ENCODE peak calls at places on chromosome 11, in five cellular contexts. E, C, P, D and V are unnamed samples.

GRCh38 chr11:5966958-5967357 is 1.3 kb downstream of the OR56A5 start:
- DNase-seq in E (no peak), C (no peak), P (no peak), D (no peak), V (no peak)

GRCh38 chr11:69497221-69497787 is 15.8 kb downstream of the LINC01488 start:
- DNase-seq in E (peak; percentile 82), C (peak; percentile 86), P (no peak), D (no peak), V (peak; percentile 56)

GRCh38 chr11:129323896-129324522 is 51.6 kb upstream of the BARX2 start:
- DNase-seq in E (peak; percentile 65), C (peak; percentile 56), P (no peak), D (no peak), V (no peak)

GRCh38 chr11:111912535-111912934 is at the start of gene HSPB2:
- DNase-seq in E (no peak), C (no peak), P (no peak), D (no peak), V (no peak)

GRCh38 chr11:64675417-64676252 is 47.4 kb downstream of the NRXN2 start:
- DNase-seq in E (no peak), C (peak; percentile 50), P (no peak), D (peak; percentile 33), V (no peak)

GRCh38 chr11:68932933-68933577 is 29.4 kb downstream of the IGHMBP2 start:
- DNase-seq in E (no peak), C (no peak), P (no peak), D (no peak), V (no peak)

GRCh38 chr11:94450061-94450460 is 43.6 kb downstream of the MRE11 start:
- DNase-seq in E (no peak), C (no peak), P (no peak), D (no peak), V (no peak)

GRCh38 chr11:10856689-10857603 is 907 bp downstream of the ZBED5 start:
- DNase-seq in E (no peak), C (peak; percentile 45), P (peak; percentile 39), D (no peak), V (no peak)

GRCh38 chr11:36249271-36249670 is 40.0 kb downstream of the COMMD9 start:
- DNase-seq in E (no peak), C (no peak), P (no peak), D (no peak), V (no peak)

GRCh38 chr11:120457996-120458395 is 53.6 kb upstream of the GRIK4 start:
- DNase-seq in E (no peak), C (no peak), P (no peak), D (no peak), V (no peak)

GRCh38 chr11:62035293-62035692 is 67.9 kb upstream of the FTH1 start:
- DNase-seq in E (no peak), C (no peak), P (no peak), D (no peak), V (no peak)

GRCh38 chr11:47234669-47235075 is 13.9 kb downstream of the ACP2 start:
- DNase-seq in E (no peak), C (peak; percentile 49), P (peak; percentile 43), D (peak; percentile 64), V (no peak)

GRCh38 chr11:108906329-108906728 is 241.5 kb downstream of the DDX10 start:
- DNase-seq in E (no peak), C (no peak), P (no peak), D (no peak), V (no peak)

GRCh38 chr11:110951609-110952008 is 239.4 kb upstream of the ARHGAP20 start:
- DNase-seq in E (no peak), C (no peak), P (no peak), D (peak; percentile 99), V (no peak)

GRCh38 chr11:209275-210121 is 2.0 kb downstream of the RIC8A start:
- DNase-seq in E (no peak), C (no peak), P (no peak), D (no peak), V (no peak)

GRCh38 chr11:11841121-11841604 is 609 bp upstream of the USP47 start:
- DNase-seq in E (peak; percentile 58), C (peak; percentile 45), P (no peak), D (peak; percentile 49), V (peak; percentile 16)

GRCh38 chr11:33358150-33358831 is 101.1 kb downstream of the HIPK3 start:
- DNase-seq in E (no peak), C (no peak), P (no peak), D (no peak), V (no peak)

GRCh38 chr11:83046626-83047172 is 25.0 kb downstream of the RAB30 start:
- DNase-seq in E (no peak), C (no peak), P (no peak), D (no peak), V (no peak)

GRCh38 chr11:105132716-105133511 is 6.7 kb downstream of the CARD18 start:
- DNase-seq in E (no peak), C (no peak), P (no peak), D (no peak), V (no peak)

GRCh38 chr11:95419915-95420314 is 188.9 kb upstream of the SESN3 start:
- DNase-seq in E (no peak), C (no peak), P (no peak), D (no peak), V (no peak)

GRCh38 chr11:122765487-122766131 is 72.7 kb upstream of the CRTAM start:
- DNase-seq in E (no peak), C (peak; percentile 61), P (no peak), D (no peak), V (no peak)

GRCh38 chr11:85709983-85710382 is 24.0 kb upstream of the CCDC89 start:
- DNase-seq in E (no peak), C (no peak), P (no peak), D (no peak), V (no peak)